ENCODE peak calls at places on chromosomes 5 and 9, in seven cellular contexts. A is stimulated activated CD8-positive, alpha-beta memory T cell treated with anti-CD3 and anti-CD28 coated beads, Interleukin-12 subunit alpha, Interleukin-12 subunit beta, amount 100 ng/mL, for 1 hour; C is lung; P is activated CD4-positive, alpha-beta T cell treated with anti-CD3 and anti-CD28 coated beads, Interleukin-2, amount 50 U/mL, for 1 hour; V is epithelial cell of esophagus; X is heart left ventricle; Z is fibroblast of gingiva. U is an unnamed sample.

GRCh38 chr9:89309608-89310485 is 1.1 kb upstream of the CKS2 start:
- DNase-seq in Z (no peak), P (no peak), C (no peak), X (no peak), A (no peak), V (no peak), U (no peak)

GRCh38 chr5:435961-436640 is 6.9 kb upstream of the EXOC3 start:
- DNase-seq in X (no peak), C (no peak), V (peak), P (no peak), Z (peak), A (no peak), U (no peak)

GRCh38 chr9:113515862-113516261 is 52.3 kb downstream of the RGS3 start:
- DNase-seq in P (no peak), X (no peak), V (no peak), A (no peak), C (no peak), Z (no peak), U (no peak)

GRCh38 chr9:137392232-137393007 is 30.5 kb downstream of the EXD3 start:
- DNase-seq in A (no peak), P (no peak), Z (no peak), X (no peak), V (no peak), C (no peak), U (no peak)

GRCh38 chr5:39473156-39473779 is 48.5 kb upstream of the DAB2 start:
- DNase-seq in P (no peak), Z (peak), A (no peak), C (no peak), V (no peak), X (no peak), U (no peak)

GRCh38 chr9:96418920-96419690 is 935 bp upstream of the ZNF367 start:
- DNase-seq in A (no peak), V (peak), X (peak), P (peak), C (peak), Z (peak), U (peak)

GRCh38 chr9:123399803-123400378 is 43.9 kb downstream of the CRB2 start:
- DNase-seq in P (no peak), X (no peak), Z (no peak), A (no peak), V (no peak), C (no peak), U (no peak)

GRCh38 chr5:154262376-154262775 is 71.8 kb downstream of the GALNT10 start:
- DNase-seq in V (no peak), C (no peak), P (no peak), A (no peak), X (no peak), Z (no peak), U (no peak)

GRCh38 chr5:34519489-34520220 is 136.5 kb upstream of the RAI14 start:
- DNase-seq in V (peak), P (no peak), X (no peak), C (no peak), Z (peak), A (no peak), U (no peak)

GRCh38 chr5:62043289-62044274 is 262.4 kb upstream of the KIF2A start:
- DNase-seq in A (no peak), P (no peak), C (no peak), V (no peak), Z (no peak), X (no peak), U (no peak)

GRCh38 chr5:145562931-145563330 is 272.2 kb downstream of the PRELID2 start:
- DNase-seq in C (no peak), X (no peak), A (no peak), V (no peak), Z (no peak), P (no peak), U (no peak)

GRCh38 chr5:56409331-56410190 is 176.4 kb upstream of the ANKRD55 start:
- DNase-seq in P (no peak), V (peak), C (no peak), A (no peak), Z (peak), X (no peak), U (no peak)

GRCh38 chr5:41337240-41337639 is 123.9 kb upstream of the C6 start:
- DNase-seq in V (no peak), X (no peak), P (no peak), C (no peak), A (no peak), Z (no peak), U (no peak)

U was measured in memory B cell.